ENCODE peak calls at places on chromosomes 7 and 10, in six cellular contexts. Z, R, N, D, S and T are unnamed samples.
A peak's percentile ranks its signal among the peaks of the same experiment; 100 is the strongest.

GRCh38 chr7:4131043-4131442 is 551.1 kb upstream of the FOXK1 start:
- DNase-seq in D (no peak), N (peak; percentile 19), R (no peak), S (no peak), Z (no peak), T (no peak)

GRCh38 chr7:16753932-16754571 is 497 bp downstream of the TSPAN13 start:
- DNase-seq in N (peak; percentile 71), S (peak; percentile 81), R (no peak), D (peak; percentile 8), Z (peak; percentile 57), T (no peak)

GRCh38 chr10:13973742-13974141 is 357.0 kb downstream of the FRMD4A start:
- DNase-seq in S (peak; percentile 42), R (no peak), Z (peak; percentile 29), N (no peak), D (no peak), T (no peak)

GRCh38 chr7:2108501-2109250 is 124.1 kb downstream of the MAD1L1 start:
- DNase-seq in D (no peak), N (no peak), Z (no peak), S (peak; percentile 68), R (no peak), T (no peak)

GRCh38 chr10:44398271-44398670 is 13.4 kb upstream of the CXCL12 start:
- DNase-seq in S (no peak), R (no peak), D (no peak), N (no peak), Z (no peak), T (no peak)

GRCh38 chr10:111391146-111391545 is 314.3 kb downstream of the ADRA2A start:
- DNase-seq in R (no peak), Z (no peak), D (no peak), N (no peak), S (no peak), T (no peak)

GRCh38 chr10:22477365-22478287 is 132.3 kb downstream of the SPAG6 start:
- DNase-seq in D (no peak), N (no peak), R (no peak), S (peak; percentile 20), Z (no peak), T (no peak)

GRCh38 chr10:127313996-127314700 is 117.8 kb upstream of the INSYN2A start:
- DNase-seq in D (no peak), N (no peak), R (no peak), Z (peak; percentile 82), S (no peak), T (no peak)

GRCh38 chr7:25389489-25390106 is 161.3 kb upstream of the NPVF start:
- DNase-seq in Z (peak; percentile 44), N (no peak), S (peak; percentile 68), R (no peak), D (peak; percentile 13), T (peak; percentile 31)

GRCh38 chr7:67618569-67619543 is 622.2 kb downstream of the TYW1 start:
- DNase-seq in S (peak; percentile 79), Z (no peak), R (no peak), N (no peak), D (no peak), T (no peak)

GRCh38 chr7:78939669-78940068 is 513.8 kb downstream of the MAGI2 start:
- DNase-seq in Z (no peak), N (no peak), D (no peak), S (no peak), R (no peak), T (no peak)

GRCh38 chr10:122051609-122052385 is 62.8 kb downstream of the TACC2 start:
- DNase-seq in R (no peak), N (no peak), S (no peak), Z (peak; percentile 77), D (peak; percentile 70), T (peak; percentile 79)

GRCh38 chr10:97463363-97464132 is 17.6 kb downstream of the ZDHHC16 start:
- DNase-seq in S (peak; percentile 70), Z (peak; percentile 68), R (no peak), N (peak; percentile 62), D (peak; percentile 87), T (peak; percentile 40)

GRCh38 chr7:63071920-63072319 is 926.7 kb upstream of the ZNF722 start:
- DNase-seq in D (no peak), Z (no peak), N (no peak), S (no peak), R (no peak), T (no peak)

GRCh38 chr10:97943294-97943693 is 87.1 kb downstream of the CRTAC1 start:
- DNase-seq in D (no peak), S (no peak), N (no peak), R (no peak), Z (no peak), T (peak; percentile 8)

GRCh38 chr7:81949306-81949705 is 179.5 kb upstream of the HGF start:
- DNase-seq in D (no peak), Z (no peak), R (no peak), S (no peak), N (no peak), T (no peak)

GRCh38 chr10:35986756-35987467 is 344.8 kb upstream of the FZD8 start:
- DNase-seq in N (no peak), R (no peak), D (no peak), Z (peak; percentile 90), S (no peak), T (no peak)

GRCh38 chr10:21989453-21990154 is 13.9 kb downstream of the DNAJC1 start:
- DNase-seq in N (no peak), R (peak; percentile 27), S (peak; percentile 62), D (peak; percentile 53), Z (peak; percentile 38), T (peak; percentile 52)

DNA sequence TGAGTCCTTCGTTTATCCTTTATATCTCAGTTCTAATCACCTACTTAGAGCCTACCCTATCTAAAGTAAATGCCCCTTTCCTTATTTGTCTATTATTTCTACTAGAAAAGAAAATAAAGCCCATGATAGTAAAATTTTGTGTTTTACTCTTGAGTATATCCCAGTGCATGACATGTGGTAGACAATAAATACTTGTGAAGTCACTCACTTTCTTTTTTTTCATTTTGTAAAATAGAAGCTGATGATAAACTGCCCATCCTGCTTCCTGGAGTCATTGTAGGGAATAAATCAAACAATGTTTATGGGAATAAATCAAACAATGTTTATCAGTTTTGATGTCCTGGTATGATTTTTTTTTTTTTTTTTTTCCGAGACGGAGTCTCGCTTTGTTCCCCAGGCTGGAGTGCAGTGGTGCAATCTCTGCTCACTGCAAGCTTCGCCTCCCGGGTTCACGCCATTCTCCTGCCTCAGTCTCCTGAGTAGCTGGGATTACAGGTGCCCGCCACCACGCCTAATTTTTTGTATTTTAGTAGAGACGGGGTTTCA is 36.1 kb downstream of the BTRC start:
- DNase-seq in D (no peak), S (no peak), R (no peak), N (no peak), Z (no peak), T (no peak)
- TF ChIP-seq POLR2AphosphoS5 in D (no peak), S (no peak), R (no peak), N (no peak), Z (no peak), T (no peak)

DNA sequence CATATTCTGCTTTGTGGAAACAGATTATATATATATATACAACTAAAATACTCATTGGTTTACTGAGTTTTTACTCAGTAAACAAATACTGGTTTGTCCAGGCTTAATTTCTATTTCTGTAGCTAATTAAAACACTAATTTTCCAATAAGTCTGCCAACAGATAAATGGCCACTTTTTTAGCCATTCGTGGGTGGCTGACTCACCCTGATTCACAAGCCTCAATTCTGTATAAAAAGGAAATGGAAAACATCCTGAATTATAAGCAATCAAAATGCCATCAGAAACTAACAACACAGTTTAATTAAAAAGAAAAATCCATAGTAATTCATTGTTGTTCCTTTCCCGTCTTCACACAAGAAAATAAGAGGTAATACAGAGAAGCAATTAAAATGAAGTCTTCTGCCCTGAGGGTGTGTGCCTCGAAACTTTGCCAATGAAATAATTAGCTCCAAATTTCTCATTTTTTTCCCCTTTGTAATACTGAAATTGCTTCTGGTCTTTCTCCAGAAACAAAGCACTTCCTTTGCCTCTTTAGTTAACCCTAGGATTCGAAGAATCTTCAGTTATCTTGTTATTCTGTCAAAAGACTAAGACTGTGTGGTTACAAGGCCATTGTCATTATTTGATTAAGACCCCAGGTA is 118.7 kb upstream of the PTN start:
- DNase-seq in R (no peak), D (no peak), S (no peak), Z (peak; percentile 81), N (no peak), T (no peak)
- TF ChIP-seq POLR2AphosphoS5 in R (no peak), D (no peak), S (no peak), Z (no peak), N (no peak), T (no peak)

GRCh38 chr7:69911337-69911736 is 313.1 kb downstream of the AUTS2 start:
- DNase-seq in D (no peak), N (no peak), R (no peak), Z (no peak), S (no peak), T (no peak)

GRCh38 chr7:69907720-69908119 is 309.4 kb downstream of the AUTS2 start:
- DNase-seq in R (no peak), Z (no peak), D (no peak), N (no peak), S (no peak), T (no peak)

GRCh38 chr7:69910150-69910549 is 311.9 kb downstream of the AUTS2 start:
- DNase-seq in R (no peak), Z (no peak), N (no peak), S (no peak), D (no peak), T (no peak)

GRCh38 chr7:69903410-69903809 is 305.1 kb downstream of the AUTS2 start:
- DNase-seq in R (no peak), S (no peak), N (no peak), D (no peak), Z (no peak), T (no peak)

DNA sequence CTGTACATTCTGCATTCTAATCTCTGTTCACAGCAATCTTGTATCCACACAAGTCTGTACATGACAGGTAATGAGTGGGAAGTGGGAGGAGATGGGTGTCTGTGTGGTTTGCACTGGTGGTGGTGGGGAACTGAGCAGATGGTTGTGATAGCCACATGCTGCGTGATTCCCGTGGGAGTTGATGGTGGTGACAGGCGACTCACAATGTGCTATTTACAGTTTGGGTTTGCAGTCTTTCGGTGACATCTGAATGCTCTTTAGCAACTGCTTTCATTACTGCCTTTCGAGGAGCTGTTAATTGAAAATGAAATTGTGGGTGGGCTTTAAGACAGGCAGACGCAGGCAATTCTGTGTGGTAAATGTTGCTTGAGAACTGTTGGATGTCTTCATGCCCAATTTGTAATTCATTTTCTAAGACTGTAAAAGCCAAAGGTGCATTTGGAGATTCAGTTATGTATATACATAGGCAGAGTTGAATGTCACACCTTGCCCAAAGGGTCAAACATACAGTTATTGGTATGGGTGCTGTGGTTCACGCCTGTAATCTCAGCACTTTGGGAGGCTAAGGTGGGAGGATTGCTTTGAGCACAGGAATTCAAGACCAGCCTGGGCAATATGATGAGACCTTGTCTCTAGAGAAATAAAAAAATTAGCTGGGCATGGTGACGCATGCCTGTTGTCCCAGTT is 308.2 kb downstream of the AUTS2 start:
- DNase-seq in R (no peak), Z (no peak), D (no peak), S (no peak), N (no peak), T (no peak)
- TF ChIP-seq POLR2AphosphoS5 in R (no peak), Z (no peak), D (no peak), S (no peak), N (no peak), T (no peak)

DNA sequence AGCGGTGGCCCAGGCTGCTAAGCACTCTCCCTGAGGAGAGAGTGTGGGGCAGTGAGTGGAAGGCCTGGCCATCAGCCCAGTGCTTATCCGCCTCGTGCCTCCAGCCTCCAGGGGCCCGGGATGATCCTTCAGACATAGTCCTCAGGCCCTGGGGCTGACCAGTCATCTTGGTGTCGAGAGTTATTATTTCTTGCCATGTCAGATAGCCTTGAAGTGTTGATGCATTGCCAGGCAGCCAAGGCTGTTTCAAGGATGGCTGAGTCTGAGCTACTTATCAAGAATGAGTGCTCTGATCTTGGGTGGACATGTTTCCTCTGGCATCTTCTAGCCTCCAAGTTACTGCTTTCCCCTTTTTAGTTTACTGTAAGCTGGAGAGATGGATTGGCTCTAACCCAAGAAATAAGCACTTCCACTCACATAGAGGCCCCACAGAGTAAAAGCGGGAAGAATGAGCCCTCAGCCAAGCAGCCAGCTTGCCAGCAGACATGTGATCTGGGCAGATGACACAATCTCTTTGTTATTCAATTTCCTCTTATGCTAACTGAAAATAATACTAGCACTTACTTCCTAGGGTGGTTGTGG is 136.5 kb upstream of the NAMPT start:
- DNase-seq in R (no peak), S (no peak), N (peak; percentile 91), Z (peak; percentile 86), D (no peak), T (no peak)
- TF ChIP-seq POLR2AphosphoS5 in R (no peak), S (peak; percentile 73), N (peak; percentile 27), Z (no peak), D (no peak), T (no peak)